ENCODE peak calls at places on chromosomes 13 and 19, in nine cellular contexts. T is fibroblast of pulmonary artery; H is H1; A is lung; U is colonic mucosa; Z is neural progenitor cell; P is heart right ventricle; C is breast epithelium; I is CD8-positive, alpha-beta T cell. Q is an unnamed sample.

GRCh38 chr19:1324792-1325567 is 39.3 kb downstream of the EFNA2 start:
- DNase-seq in T (peak), H (no peak), A (peak), U (peak), Z (no peak), P (peak), C (peak), I (peak), Q (peak)

GRCh38 chr19:3369337-3370213 is 3.2 kb downstream of the NFIC start:
- DNase-seq in T (peak), H (no peak), A (no peak), U (peak), Z (peak), P (no peak), C (no peak), I (no peak), Q (no peak)

GRCh38 chr19:46241676-46242075 is 12.1 kb downstream of the IGFL1 start:
- DNase-seq in T (no peak), H (no peak), A (no peak), U (no peak), Z (peak), P (no peak), C (no peak), I (no peak), Q (no peak)

GRCh38 chr13:36418022-36418805 is 14.1 kb upstream of the CCNA1 start:
- DNase-seq in T (peak), H (no peak), A (no peak), U (no peak), Z (no peak), P (no peak), C (no peak), I (no peak), Q (peak)

GRCh38 chr13:30002577-30002976 is 152.2 kb upstream of the UBL3 start:
- DNase-seq in T (peak), H (no peak), A (no peak), U (no peak), Z (no peak), P (no peak), C (no peak), I (no peak), Q (peak)

GRCh38 chr13:32639502-32640105 is 53.4 kb downstream of the PDS5B start:
- DNase-seq in T (peak), H (no peak), A (no peak), U (peak), Z (peak), P (peak), C (peak), I (peak), Q (peak)

GRCh38 chr19:11089254-11090013 is at the start of gene LDLR:
- DNase-seq in T (peak), H (peak), A (peak), U (peak), Z (peak), P (peak), C (peak), I (peak), Q (peak)

GRCh38 chr13:76440568-76440967 is 445.6 kb downstream of the KCTD12 start:
- DNase-seq in T (no peak), H (no peak), A (no peak), U (no peak), Z (no peak), P (no peak), C (no peak), I (no peak), Q (no peak)

GRCh38 chr13:113669871-113670341 is 2.9 kb downstream of the GRK1 start:
- DNase-seq in T (no peak), H (no peak), A (no peak), U (no peak), Z (no peak), P (no peak), C (no peak), I (no peak), Q (no peak)

GRCh38 chr13:44929691-44930090 is 59.6 kb downstream of the NUFIP1 start:
- DNase-seq in T (no peak), H (no peak), A (no peak), U (no peak), Z (no peak), P (no peak), C (no peak), I (no peak), Q (no peak)

GRCh38 chr19:10766049-10766623 is 48.3 kb downstream of the DNM2 start:
- DNase-seq in T (no peak), H (no peak), A (peak), U (no peak), Z (no peak), P (no peak), C (no peak), I (no peak), Q (no peak)

GRCh38 chr19:7862413-7862951 is 11.7 kb downstream of the PRR36 start:
- DNase-seq in T (peak), H (peak), A (peak), U (peak), Z (peak), P (peak), C (no peak), I (peak), Q (peak)

GRCh38 chr19:29562299-29563297 is 36.8 kb downstream of the VSTM2B start:
- DNase-seq in T (no peak), H (no peak), A (no peak), U (no peak), Z (no peak), P (no peak), C (no peak), I (no peak), Q (no peak)

GRCh38 chr19:14475251-14476073 is at the start of gene PTGER1:
- DNase-seq in T (no peak), H (no peak), A (no peak), U (peak), Z (peak), P (no peak), C (no peak), I (no peak), Q (no peak)

GRCh38 chr19:585551-586110 is 4.0 kb upstream of the HCN2 start:
- DNase-seq in T (no peak), H (no peak), A (no peak), U (no peak), Z (no peak), P (no peak), C (no peak), I (no peak), Q (no peak)

GRCh38 chr19:38224014-38224862 is at the start of gene DPF1:
- DNase-seq in T (peak), H (no peak), A (no peak), U (no peak), Z (peak), P (peak), C (no peak), I (peak), Q (no peak)

GRCh38 chr19:43575955-43576451 is 402 bp downstream of the PINLYP start:
- DNase-seq in T (no peak), H (no peak), A (no peak), U (no peak), Z (no peak), P (no peak), C (no peak), I (no peak), Q (no peak)

GRCh38 chr19:29086182-29086581 is 126.8 kb downstream of the UQCRFS1 start:
- DNase-seq in T (no peak), H (no peak), A (no peak), U (no peak), Z (no peak), P (no peak), C (no peak), I (no peak), Q (no peak)

DNA sequence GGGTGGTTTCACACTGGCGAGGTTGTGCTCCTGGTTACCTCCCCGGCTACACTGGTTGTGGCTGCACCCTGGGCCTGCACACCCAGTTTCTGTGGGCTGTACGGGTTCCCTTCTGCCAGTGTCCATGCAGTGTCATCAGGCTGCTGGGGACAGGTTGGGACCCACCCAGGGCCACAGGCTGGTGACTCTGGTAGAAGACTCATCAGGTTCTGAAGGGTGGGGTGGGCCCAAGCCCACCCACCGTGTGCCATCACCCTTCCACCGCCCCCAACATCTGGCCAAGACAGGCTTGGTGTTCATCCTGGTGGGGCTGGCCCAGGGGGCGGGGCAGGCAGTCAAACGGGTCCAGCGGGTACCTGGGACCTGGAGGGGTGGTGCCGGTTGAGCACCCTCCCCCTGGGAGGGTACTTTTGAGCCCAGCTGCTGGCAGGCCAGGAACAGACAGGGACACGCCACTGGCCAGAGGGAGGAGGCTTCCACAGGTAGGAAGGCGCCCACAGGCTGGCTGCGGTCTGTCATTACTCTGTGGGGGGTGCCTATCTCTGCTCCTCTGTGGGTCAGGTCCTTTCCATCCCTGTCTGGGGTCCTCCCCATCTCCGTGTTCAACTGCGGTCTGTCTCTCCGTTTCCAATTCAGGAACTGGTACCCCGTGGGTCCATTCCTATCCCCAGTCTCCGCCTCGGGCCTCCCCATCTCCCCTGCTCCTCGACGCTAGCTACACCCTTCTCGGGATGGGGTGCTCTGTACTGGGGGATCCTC is at the start of gene RNF225:
- DNase-seq in T (no peak), H (peak), A (no peak), U (peak), Z (no peak), P (no peak), C (peak), I (no peak), Q (no peak)
- H3K4me3 ChIP-seq in T (no peak), H (peak), A (peak), U (no peak), Z (peak), P (peak), C (no peak), I (no peak), Q (no peak)

DNA sequence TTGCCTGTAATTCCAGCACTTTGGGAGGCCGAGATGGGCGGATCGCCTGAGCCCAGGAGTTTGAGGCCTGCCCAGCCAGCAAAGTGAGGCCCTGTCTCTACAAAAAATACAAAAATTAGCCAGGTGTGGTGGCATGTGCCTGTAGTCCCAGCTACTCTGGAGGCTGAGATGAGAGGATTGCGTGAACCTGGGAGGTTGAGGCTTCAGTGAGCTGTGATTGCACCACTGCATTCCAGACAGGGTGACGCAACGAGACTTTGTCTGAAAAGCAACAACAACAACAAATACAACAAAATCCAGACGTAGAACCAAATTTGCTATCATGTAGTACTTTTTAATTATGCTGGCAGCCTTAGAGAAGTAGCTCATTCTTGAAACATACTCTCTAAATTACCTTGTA is 277.1 kb downstream of the KLF5 start:
- DNase-seq in T (peak), H (no peak), A (no peak), U (no peak), Z (no peak), P (no peak), C (no peak), I (no peak), Q (no peak)
- TF ChIP-seq CTCF in T (no peak), H (no peak), A (no peak), U (no peak), Z (no peak), P (no peak), C (no peak), I (no peak), Q (no peak)

DNA sequence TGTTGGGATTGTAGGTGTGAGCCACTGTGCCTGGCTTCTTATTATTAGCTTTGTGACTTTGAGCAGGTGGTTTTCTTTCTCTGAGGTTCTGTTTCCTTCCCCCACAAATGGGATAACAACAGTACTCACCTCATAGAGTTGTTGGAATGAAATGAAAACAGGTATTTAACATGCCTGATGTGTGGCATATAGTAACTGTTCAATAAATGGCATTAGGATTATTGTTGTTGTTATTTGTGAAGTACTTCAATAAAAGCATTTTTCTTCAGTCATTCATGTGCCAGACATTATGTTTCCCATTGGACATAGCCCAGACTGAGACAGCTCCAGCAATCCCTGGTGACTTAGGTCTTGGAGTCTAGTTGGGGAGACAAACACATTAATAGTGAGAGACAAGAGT is 1.5 kb downstream of the MEGF8 start:
- DNase-seq in T (no peak), H (no peak), A (no peak), U (no peak), Z (no peak), P (no peak), C (no peak), I (no peak), Q (no peak)
- H3K4me3 ChIP-seq in T (no peak), H (no peak), A (no peak), U (no peak), Z (no peak), P (peak), C (no peak), I (no peak), Q (no peak)

DNA sequence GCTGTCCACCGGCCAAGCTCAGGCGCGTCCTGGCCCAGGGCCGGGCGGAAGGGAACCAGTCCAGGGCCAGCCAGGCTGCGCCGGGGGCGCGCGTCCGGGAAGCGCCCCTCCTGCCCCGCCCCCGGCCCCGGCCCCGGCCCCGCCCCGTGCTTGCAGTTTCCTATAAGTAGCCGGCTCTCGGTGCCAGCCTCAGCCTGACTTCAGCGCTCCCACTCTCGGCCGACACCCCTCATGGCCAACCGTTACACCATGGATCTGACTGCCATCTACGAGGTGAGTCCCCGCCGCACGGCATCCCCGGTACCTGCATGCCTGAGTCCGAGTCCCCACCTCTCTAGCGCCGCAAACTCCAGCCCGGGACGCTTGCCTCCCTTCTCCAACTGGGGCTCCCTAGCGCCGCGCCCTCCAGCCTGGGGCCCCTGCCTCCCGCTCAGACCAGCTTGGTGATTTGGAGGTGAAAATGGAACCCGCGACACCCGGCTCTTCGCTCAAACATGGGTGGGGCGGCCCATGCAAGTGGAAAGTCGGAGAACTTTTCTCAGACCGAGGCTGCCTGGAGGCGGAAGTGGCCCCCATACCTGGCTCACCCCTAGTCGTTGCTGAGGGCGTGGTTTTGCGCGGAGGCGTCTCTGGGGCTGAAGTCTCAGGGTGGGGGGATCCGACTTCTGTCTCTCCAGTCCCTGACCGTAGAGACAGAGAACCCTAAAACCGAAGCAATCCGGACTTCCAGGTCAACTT is at the start of gene ZFP36:
- DNase-seq in T (peak), H (no peak), A (peak), U (peak), Z (peak), P (peak), C (peak), I (peak), Q (no peak)
- TF ChIP-seq CTCF in T (no peak), H (no peak), A (no peak), U (no peak), Z (no peak), P (no peak), C (peak), I (no peak), Q (no peak)

GRCh38 chr19:50331187-50332013 is 2.2 kb upstream of the KCNC3 start:
- DNase-seq in T (no peak), H (no peak), A (no peak), U (no peak), Z (peak), P (no peak), C (no peak), I (no peak), Q (no peak)
- H3K4me3 ChIP-seq in T (no peak), H (peak), A (no peak), U (peak), Z (peak), P (peak), C (peak), I (peak), Q (no peak)

DNA sequence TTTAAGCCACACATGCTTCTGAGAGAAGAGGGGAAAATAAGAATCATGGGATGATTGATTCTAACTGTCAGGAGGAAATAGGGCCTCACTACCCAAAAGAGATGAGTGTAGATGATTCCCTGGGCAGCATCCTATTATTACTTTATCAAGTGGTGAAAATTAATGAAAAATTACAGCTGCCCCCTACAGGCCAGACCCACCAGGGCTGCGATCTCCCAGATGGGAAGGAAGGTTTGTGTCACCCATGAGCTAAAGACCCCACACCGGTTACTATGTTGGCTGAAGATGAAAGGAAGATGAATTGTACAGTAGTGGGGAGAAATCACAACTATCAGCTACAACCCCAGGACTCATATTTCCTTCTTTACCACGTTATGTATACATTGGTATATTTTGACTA is 49.5 kb downstream of the RFC3 start:
- DNase-seq in T (no peak), H (no peak), A (no peak), U (no peak), Z (no peak), P (no peak), C (no peak), I (no peak), Q (no peak)
- TF ChIP-seq CTCF in T (no peak), H (peak), A (no peak), U (no peak), Z (peak), P (no peak), C (no peak), I (no peak), Q (peak)